ENCODE peak calls at places on chromosomes 4 and X, in four cellular contexts. One of them, this sample, is unnamed.

GRCh38 chr4:189660737-189661330 is 279.8 kb upstream of the FRG1 start:
- DNase-seq in A549: no peak
- DNase-seq in GM12878: no peak
- DNase-seq in K562: no peak
- DNase-seq in this sample: no peak

GRCh38 chrX:31227250-31227649 is 155.4 kb upstream of the FTHL17 start:
- DNase-seq in A549: no peak
- DNase-seq in K562: no peak
- DNase-seq in GM12878: no peak
- DNase-seq in this sample: peak; percentile 76

GRCh38 chr4:101304916-101305315 is 42.4 kb downstream of the PPP3CA start:
- DNase-seq in A549: no peak
- DNase-seq in K562: no peak
- DNase-seq in GM12878: no peak
- DNase-seq in this sample: peak; percentile 63

GRCh38 chr4:68572653-68573052 is 3.5 kb downstream of the UGT2B17 start:
- DNase-seq in K562: no peak
- DNase-seq in A549: no peak
- DNase-seq in GM12878: no peak
- DNase-seq in this sample: no peak

GRCh38 chrX:151825927-151826471 is 86.7 kb upstream of the MAGEA4 start:
- DNase-seq in K562: no peak
- DNase-seq in A549: peak; percentile 77
- DNase-seq in GM12878: no peak
- DNase-seq in this sample: peak; percentile 1

GRCh38 chrX:10168226-10168625 is 11.5 kb downstream of the CLCN4 start:
- DNase-seq in A549: no peak
- DNase-seq in GM12878: no peak
- DNase-seq in K562: no peak
- DNase-seq in this sample: no peak

GRCh38 chrX:154374361-154375155 is at the start of gene FLNA:
- DNase-seq in A549: no peak
- DNase-seq in GM12878: no peak
- DNase-seq in K562: no peak
- DNase-seq in this sample: no peak

GRCh38 chr4:121785479-121785878 is 15.6 kb upstream of the EXOSC9 start:
- DNase-seq in A549: no peak
- DNase-seq in GM12878: no peak
- DNase-seq in K562: no peak
- DNase-seq in this sample: no peak

GRCh38 chr4:84985952-84986351 is 19.5 kb upstream of the WDFY3 start:
- DNase-seq in K562: no peak
- DNase-seq in A549: peak; percentile 25
- DNase-seq in GM12878: no peak
- DNase-seq in this sample: peak; percentile 78

GRCh38 chr4:89660851-89661250 is 176.1 kb downstream of the SNCA start:
- DNase-seq in A549: no peak
- DNase-seq in GM12878: no peak
- DNase-seq in K562: no peak
- DNase-seq in this sample: no peak
- TF ChIP-seq ELK1 in A549: no peak
- TF ChIP-seq ELK1 in GM12878: no peak
- TF ChIP-seq ELK1 in K562: no peak
- TF ChIP-seq ELK1 in this sample: no peak

GRCh38 chr4:58767598-58767997 is 1657.4 kb upstream of the IGFBP7 start:
- DNase-seq in K562: no peak
- DNase-seq in A549: no peak
- DNase-seq in GM12878: no peak
- DNase-seq in this sample: no peak
- TF ChIP-seq ELK1 in K562: no peak
- TF ChIP-seq ELK1 in A549: no peak
- TF ChIP-seq ELK1 in GM12878: no peak
- TF ChIP-seq ELK1 in this sample: no peak

GRCh38 chr4:6404611-6405416 is 67.6 kb downstream of the PPP2R2C start:
- DNase-seq in A549: no peak
- DNase-seq in GM12878: no peak
- DNase-seq in K562: no peak
- DNase-seq in this sample: no peak
- TF ChIP-seq ELK1 in A549: no peak
- TF ChIP-seq ELK1 in GM12878: no peak
- TF ChIP-seq ELK1 in K562: no peak
- TF ChIP-seq ELK1 in this sample: no peak

GRCh38 chrX:102345916-102346315 is 93.9 kb downstream of the NXF2B start:
- DNase-seq in GM12878: no peak
- DNase-seq in K562: peak; percentile 45
- DNase-seq in A549: peak; percentile 31
- DNase-seq in this sample: peak; percentile 34
- TF ChIP-seq ELK1 in GM12878: no peak
- TF ChIP-seq ELK1 in K562: no peak
- TF ChIP-seq ELK1 in A549: no peak
- TF ChIP-seq ELK1 in this sample: no peak

GRCh38 chr4:153233761-153234371 is 29.6 kb downstream of the TRIM2 start:
- DNase-seq in GM12878: no peak
- DNase-seq in K562: no peak
- DNase-seq in A549: peak; percentile 38
- DNase-seq in this sample: peak; percentile 93
- TF ChIP-seq ELK1 in GM12878: no peak
- TF ChIP-seq ELK1 in K562: no peak
- TF ChIP-seq ELK1 in A549: no peak
- TF ChIP-seq ELK1 in this sample: no peak

DNA sequence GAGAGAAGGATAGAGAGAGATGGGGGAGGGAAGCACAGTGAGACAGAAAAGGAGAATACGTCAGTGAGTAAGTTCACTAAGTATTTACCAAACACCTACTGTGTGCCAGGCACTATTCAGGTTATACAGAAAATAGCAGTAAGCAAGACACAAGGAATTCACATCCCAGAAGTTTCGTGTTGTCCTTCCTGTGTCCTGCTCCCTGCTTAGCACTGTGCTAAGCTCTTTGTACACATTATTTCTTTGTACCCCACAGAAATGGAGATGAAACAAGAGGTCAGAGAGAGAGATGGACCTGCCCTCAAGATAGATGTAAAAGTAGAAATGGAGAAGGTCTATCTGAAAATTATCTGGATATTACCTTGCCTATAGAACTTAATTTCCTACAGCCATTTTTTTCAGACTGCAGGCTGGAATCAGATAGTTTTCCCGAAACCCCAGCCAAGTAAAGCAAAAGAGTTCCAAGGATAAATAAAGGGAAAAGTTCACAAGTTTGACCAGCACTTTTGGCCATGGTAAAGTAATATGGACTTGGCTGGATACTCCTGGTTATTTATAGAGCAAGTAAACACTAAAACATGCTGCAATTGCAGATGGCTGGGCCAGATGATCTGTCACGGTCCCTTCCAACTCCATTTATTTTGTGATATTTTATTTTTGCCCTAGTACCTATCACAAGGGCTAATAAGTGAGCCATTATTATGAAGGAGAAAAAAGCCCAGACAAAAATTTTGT is 353.7 kb upstream of the SLC7A11 start:
- DNase-seq in K562: no peak
- DNase-seq in A549: no peak
- DNase-seq in GM12878: no peak
- DNase-seq in this sample: peak; percentile 70
- TF ChIP-seq ELK1 in K562: no peak
- TF ChIP-seq ELK1 in A549: no peak
- TF ChIP-seq ELK1 in GM12878: no peak
- TF ChIP-seq ELK1 in this sample: no peak

GRCh38 chr4:1471443-1472147 is 65.4 kb upstream of the NKX1-1 start:
- DNase-seq in GM12878: no peak
- DNase-seq in K562: no peak
- DNase-seq in A549: no peak
- DNase-seq in this sample: no peak
- TF ChIP-seq ELK1 in GM12878: no peak
- TF ChIP-seq ELK1 in K562: no peak
- TF ChIP-seq ELK1 in A549: no peak
- TF ChIP-seq ELK1 in this sample: no peak

DNA sequence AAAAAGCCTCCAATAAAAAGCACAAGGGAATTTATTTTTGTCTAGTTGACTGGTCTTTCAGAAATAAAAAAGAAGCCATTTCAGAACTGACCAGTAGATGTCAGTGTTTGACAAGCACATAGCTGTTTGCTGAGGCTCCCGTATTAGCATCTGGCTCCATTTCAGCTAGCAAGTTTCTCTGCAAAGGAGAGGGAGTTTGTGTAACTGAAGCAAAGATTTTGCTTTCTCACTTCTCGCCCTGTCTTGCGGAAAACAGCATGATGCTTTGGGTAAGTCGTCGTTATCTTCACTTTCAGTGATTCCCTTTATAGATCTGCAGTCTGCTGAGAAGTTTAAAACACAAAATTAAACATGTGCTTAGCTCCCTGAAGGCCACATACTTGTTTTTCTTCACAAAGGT is 85.5 kb downstream of the CT47B1 start:
- DNase-seq in K562: peak; percentile 38
- DNase-seq in A549: peak; percentile 65
- DNase-seq in GM12878: peak; percentile 47
- DNase-seq in this sample: peak; percentile 71
- TF ChIP-seq ELK1 in K562: no peak
- TF ChIP-seq ELK1 in A549: no peak
- TF ChIP-seq ELK1 in GM12878: no peak
- TF ChIP-seq ELK1 in this sample: no peak

DNA sequence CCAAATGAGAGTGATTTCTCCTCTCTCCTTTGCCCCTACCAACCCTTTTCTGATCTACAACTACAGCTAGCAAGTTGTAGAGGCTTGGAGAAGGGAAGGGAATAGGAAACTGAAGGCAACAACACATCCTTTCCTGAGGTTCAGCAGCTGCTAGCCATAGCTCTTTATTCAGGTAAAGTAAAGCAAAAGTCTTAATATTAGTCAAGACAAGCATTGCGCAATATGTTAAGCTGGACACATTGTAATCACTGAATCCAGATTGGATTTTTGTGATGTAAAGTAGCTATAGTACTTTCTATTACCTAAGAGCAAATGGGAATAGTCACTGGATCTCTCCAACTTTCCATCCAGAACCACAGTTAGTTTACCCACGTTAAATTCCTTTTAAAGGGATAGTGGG is 6.2 kb downstream of the TKTL2 start:
- DNase-seq in A549: no peak
- DNase-seq in K562: no peak
- DNase-seq in GM12878: no peak
- DNase-seq in this sample: no peak
- TF ChIP-seq ELK1 in A549: no peak
- TF ChIP-seq ELK1 in K562: no peak
- TF ChIP-seq ELK1 in GM12878: no peak
- TF ChIP-seq ELK1 in this sample: no peak

GRCh38 chr4:86233090-86233489 is 126.8 kb downstream of the MAPK10 start:
- DNase-seq in K562: no peak
- DNase-seq in A549: no peak
- DNase-seq in GM12878: no peak
- DNase-seq in this sample: no peak
- TF ChIP-seq ELK1 in K562: no peak
- TF ChIP-seq ELK1 in A549: no peak
- TF ChIP-seq ELK1 in GM12878: no peak
- TF ChIP-seq ELK1 in this sample: no peak